ENCODE peak calls at places on chromosomes 5 and 9, in eight cellular contexts. Z, N, P, C, S, G, R and B are unnamed samples.

GRCh38 chr5:126107381-126107780 is 315.8 kb upstream of the GRAMD2B start:
- DNase-seq in G (no peak), C (no peak), N (no peak), R (no peak), Z (no peak), S (no peak), P (no peak), B (no peak)

GRCh38 chr9:35842795-35843194 is 13.8 kb downstream of the TMEM8B start:
- DNase-seq in N (no peak), G (no peak), R (no peak), S (no peak), C (no peak), P (no peak), Z (no peak), B (no peak)

GRCh38 chr5:33091571-33092363 is 349.0 kb upstream of the TARS1 start:
- DNase-seq in C (no peak), S (no peak), N (no peak), Z (peak; percentile 79), P (peak; percentile 87), R (peak; percentile 74), G (no peak), B (no peak)

GRCh38 chr9:135076143-135076875 is 11.2 kb upstream of the OLFM1 start:
- DNase-seq in S (no peak), P (no peak), Z (no peak), G (no peak), N (peak; percentile 49), C (no peak), R (no peak), B (no peak)

GRCh38 chr5:150186796-150187356 is 3.0 kb upstream of the SLC6A7 start:
- DNase-seq in C (no peak), G (no peak), N (no peak), Z (no peak), P (no peak), R (no peak), S (peak; percentile 18), B (no peak)

GRCh38 chr9:136722969-136723356 is 10.6 kb downstream of the DIPK1B start:
- DNase-seq in S (peak; percentile 75), N (no peak), Z (no peak), C (peak; percentile 52), P (no peak), R (no peak), G (no peak), B (no peak)

GRCh38 chr5:168362097-168362885 is 70.8 kb downstream of the WWC1 start:
- DNase-seq in P (no peak), C (no peak), R (no peak), Z (no peak), S (no peak), N (peak; percentile 36), G (no peak), B (no peak)

GRCh38 chr9:134562146-134562753 is 79.4 kb upstream of the COL5A1 start:
- DNase-seq in Z (no peak), G (no peak), S (no peak), C (no peak), P (no peak), N (peak; percentile 20), R (no peak), B (no peak)

GRCh38 chr9:127058645-127059021 is 63.8 kb downstream of the ANGPTL2 start:
- DNase-seq in N (no peak), P (peak; percentile 27), S (no peak), Z (peak; percentile 31), R (no peak), C (no peak), G (no peak), B (peak; percentile 67)

GRCh38 chr5:154193176-154193575 is 2.6 kb downstream of the GALNT10 start:
- DNase-seq in C (no peak), P (no peak), G (no peak), N (no peak), R (no peak), Z (no peak), S (no peak), B (no peak)

GRCh38 chr5:154193636-154194035 is 3.1 kb downstream of the GALNT10 start:
- DNase-seq in P (no peak), C (no peak), N (no peak), R (no peak), S (no peak), G (no peak), Z (no peak), B (no peak)

GRCh38 chr5:154189819-154190651 is 498 bp upstream of the GALNT10 start:
- DNase-seq in G (no peak), P (peak; percentile 76), C (peak; percentile 88), N (peak; percentile 91), Z (peak; percentile 73), S (peak; percentile 96), R (no peak), B (no peak)

GRCh38 chr5:154190652-154191304 is at the start of gene GALNT10:
- DNase-seq in N (no peak), S (peak; percentile 94), R (no peak), Z (peak; percentile 67), P (peak; percentile 57), G (no peak), C (peak; percentile 78), B (no peak)

GRCh38 chr5:154191467-154192261 is 1.1 kb downstream of the GALNT10 start:
- DNase-seq in S (no peak), R (no peak), P (peak; percentile 55), C (peak; percentile 21), Z (peak; percentile 58), G (no peak), N (no peak), B (no peak)
- TF ChIP-seq CTCF in S (no peak), R (peak; percentile 13), P (no peak), C (no peak), Z (no peak), G (peak; percentile 25), N (no peak), B (peak; percentile 13)

GRCh38 chr9:131399972-131400371 is 6.1 kb downstream of the PRRC2B start:
- DNase-seq in S (no peak), R (no peak), Z (no peak), G (no peak), C (no peak), N (no peak), P (no peak), B (no peak)

GRCh38 chr9:131395745-131396479 is 2.0 kb downstream of the PRRC2B start:
- DNase-seq in C (no peak), Z (no peak), G (no peak), P (no peak), S (no peak), R (no peak), N (no peak), B (no peak)

GRCh38 chr9:131397100-131397790 is 3.4 kb downstream of the PRRC2B start:
- DNase-seq in N (peak; percentile 85), C (no peak), Z (peak; percentile 70), P (no peak), G (no peak), R (no peak), S (no peak), B (no peak)

GRCh38 chr9:131396626-131397025 is 2.7 kb downstream of the PRRC2B start:
- DNase-seq in C (no peak), Z (no peak), G (no peak), P (no peak), R (no peak), S (no peak), N (no peak), B (no peak)

GRCh38 chr9:131398204-131398603 is 4.3 kb downstream of the PRRC2B start:
- DNase-seq in S (no peak), G (no peak), N (no peak), Z (peak; percentile 71), C (peak; percentile 73), P (no peak), R (no peak), B (no peak)
- H3K4me3 ChIP-seq in S (no peak overlapping the region), G (no peak overlapping the region), N (peak overlapping the region; percentile 93), Z (no peak overlapping the region), C (peak overlapping the region; percentile 28), P (no peak overlapping the region), R (no peak overlapping the region), B (peak overlapping the region; percentile 3)

DNA sequence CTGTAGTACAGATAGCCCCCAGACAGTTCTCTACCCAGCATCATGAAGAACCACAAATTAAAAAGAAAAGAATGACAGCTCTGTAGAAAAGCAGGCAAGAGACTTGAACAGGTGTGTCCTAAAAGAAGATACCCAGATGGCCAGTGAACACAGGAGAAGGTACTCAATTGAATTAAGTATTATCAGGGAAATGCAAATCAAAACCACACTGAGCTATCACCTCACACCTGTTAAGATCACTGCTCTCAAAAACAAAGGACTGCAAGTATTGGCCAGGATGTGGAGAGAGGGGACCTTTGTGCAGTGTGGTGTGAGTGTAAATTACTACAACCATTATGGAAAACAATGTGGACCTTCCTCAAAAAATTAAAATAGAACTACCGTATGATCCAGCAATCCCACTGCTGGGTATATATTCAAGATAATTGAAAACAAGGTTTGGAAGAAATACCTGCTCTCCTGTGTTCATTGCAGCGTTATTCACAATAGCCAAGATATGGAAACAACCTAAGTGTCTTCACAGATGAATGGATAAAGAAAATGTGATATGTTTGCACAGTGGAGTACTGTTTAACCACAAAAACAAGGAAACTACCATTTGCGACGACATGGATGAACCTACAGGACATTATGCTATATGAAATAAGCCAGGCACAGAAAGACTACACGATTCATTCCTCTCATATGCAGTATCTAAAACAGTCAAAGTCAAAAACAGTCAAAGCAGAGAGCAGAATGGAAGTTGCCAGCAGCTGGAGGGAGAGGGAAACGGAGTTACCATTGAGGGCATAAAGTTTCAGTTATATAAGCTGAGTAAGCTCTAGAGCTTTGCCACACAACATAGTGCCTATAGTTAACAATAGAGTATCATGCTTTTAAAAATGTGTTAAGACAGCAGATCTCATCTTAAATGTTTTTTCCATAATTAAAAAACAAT is 102.6 kb downstream of the WNK2 start:
- DNase-seq in R (no peak), S (no peak), N (no peak), G (no peak), P (no peak), C (no peak), Z (no peak), B (no peak)
- TF ChIP-seq CTCF in R (no peak), S (no peak), N (no peak), G (no peak), P (no peak), C (no peak), Z (no peak), B (no peak)

GRCh38 chr5:39628348-39628747 is 203.6 kb upstream of the DAB2 start:
- DNase-seq in S (no peak), Z (no peak), C (no peak), R (no peak), P (no peak), N (no peak), G (no peak), B (no peak)

GRCh38 chr5:39624268-39624886 is 199.6 kb upstream of the DAB2 start:
- DNase-seq in G (no peak), N (peak; percentile 52), P (peak; percentile 68), C (peak; percentile 33), R (no peak), Z (peak; percentile 13), S (no peak), B (peak; percentile 78)

GRCh38 chr5:39622281-39622680 is 197.5 kb upstream of the DAB2 start:
- DNase-seq in G (no peak), R (no peak), N (no peak), P (no peak), Z (no peak), S (peak; percentile 69), C (no peak), B (no peak)

GRCh38 chr5:39623291-39623865 is 198.6 kb upstream of the DAB2 start:
- DNase-seq in N (no peak), R (peak; percentile 43), Z (no peak), P (peak; percentile 83), G (no peak), S (no peak), C (no peak), B (peak; percentile 71)

DNA sequence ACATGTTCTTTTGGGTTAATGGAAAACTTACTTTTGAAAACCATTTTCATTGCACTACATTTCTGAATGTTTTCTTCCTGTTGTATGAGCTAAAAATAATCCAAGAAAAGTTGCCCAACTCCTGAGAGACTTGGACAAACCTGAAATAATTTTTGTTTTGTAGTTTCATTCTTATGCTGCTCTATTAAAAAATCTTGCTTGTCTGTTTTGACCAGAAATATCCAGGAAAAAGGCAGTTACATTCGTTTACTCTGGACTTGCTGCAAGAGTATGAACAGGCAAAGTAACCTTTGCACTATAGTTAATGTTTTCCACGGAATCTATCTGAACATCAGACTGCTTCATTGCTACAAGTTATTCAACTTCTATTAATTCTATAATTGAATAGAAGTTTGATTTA is 200.1 kb upstream of the DAB2 start:
- DNase-seq in C (no peak), N (no peak), P (no peak), Z (no peak), S (no peak), R (no peak), G (no peak), B (no peak)
- H3K4me3 ChIP-seq in C (no peak overlapping the region), N (no peak overlapping the region), P (no peak overlapping the region), Z (no peak overlapping the region), S (no peak overlapping the region), R (no peak overlapping the region), G (no peak overlapping the region), B (no peak overlapping the region)